ENCODE peak calls at places on chromosomes 1 and 21, in five cellular contexts. L, U, E, G and X are unnamed samples.
A peak's percentile ranks its signal among the peaks of the same experiment; 100 is the strongest.

GRCh38 chr1:212124891-212125582 is 89.5 kb downstream of the DTL start:
- DNase-seq in G (no peak), E (no peak), L (no peak), U (no peak), X (no peak)

GRCh38 chr1:101592861-101593260 is 356.0 kb downstream of the S1PR1 start:
- DNase-seq in U (no peak), L (no peak), G (no peak), E (no peak), X (no peak)

GRCh38 chr21:24225432-24225831 is 1381.8 kb downstream of the MRPL39 start:
- DNase-seq in E (no peak), L (no peak), G (no peak), U (no peak), X (no peak)

GRCh38 chr1:101618900-101619299 is 377.8 kb downstream of the OLFM3 start:
- DNase-seq in G (no peak), L (no peak), U (no peak), E (no peak), X (no peak)

GRCh38 chr1:40014812-40015594 is 25.5 kb upstream of the CAP1 start:
- DNase-seq in E (no peak), G (no peak), L (no peak), U (no peak), X (no peak)

GRCh38 chr1:113057006-113057405 is 16.0 kb upstream of the LRIG2 start:
- DNase-seq in L (no peak), U (no peak), G (no peak), E (peak; percentile 24), X (peak; percentile 96)

GRCh38 chr1:33860671-33861070 is 3.2 kb upstream of the HMGB4 start:
- DNase-seq in U (no peak), L (no peak), E (no peak), G (no peak), X (no peak)

GRCh38 chr1:40687059-40687458 is 4.4 kb upstream of the NFYC start:
- DNase-seq in G (no peak), E (no peak), U (no peak), L (no peak), X (no peak)

GRCh38 chr1:23742670-23743286 is 493 bp upstream of the ELOA start:
- DNase-seq in U (peak; percentile 35), L (no peak), G (no peak), E (no peak), X (no peak)

GRCh38 chr1:64864018-64864945 is 102.1 kb downstream of the JAK1 start:
- DNase-seq in E (no peak), G (peak; percentile 61), L (peak; percentile 74), U (peak; percentile 65), X (peak; percentile 84)

GRCh38 chr1:214005716-214006115 is 17.9 kb downstream of the PROX1 start:
- DNase-seq in U (no peak), E (no peak), L (no peak), G (no peak), X (no peak)

GRCh38 chr21:16071082-16071481 is 341.3 kb downstream of the USP25 start:
- DNase-seq in E (no peak), L (no peak), G (no peak), U (no peak), X (no peak)

GRCh38 chr1:200415693-200416593 is 6.1 kb upstream of the ZNF281 start:
- DNase-seq in E (no peak), G (peak; percentile 63), U (peak; percentile 74), L (no peak), X (no peak)

GRCh38 chr1:51969038-51969705 is 21.3 kb downstream of the RAB3B start:
- DNase-seq in L (no peak), G (no peak), E (no peak), U (no peak), X (no peak)

GRCh38 chr21:36321325-36322082 is 1.5 kb downstream of the MORC3 start:
- DNase-seq in U (no peak), G (peak; percentile 33), E (no peak), L (no peak), X (no peak)

GRCh38 chr1:221032616-221033342 is 153.5 kb downstream of the HLX start:
- DNase-seq in U (no peak), G (no peak), E (no peak), L (no peak), X (no peak)

GRCh38 chr1:164671597-164672327 is 112.8 kb downstream of the PBX1 start:
- DNase-seq in L (no peak), G (no peak), U (no peak), E (no peak), X (no peak)

GRCh38 chr1:5342172-5342571 is 650.1 kb downstream of the NPHP4 start:
- DNase-seq in E (no peak), L (no peak), G (no peak), U (no peak), X (no peak)

GRCh38 chr1:117699953-117700352 is 94.1 kb downstream of the TENT5C start:
- DNase-seq in E (no peak), L (no peak), U (no peak), G (no peak), X (no peak)

GRCh38 chr1:186848509-186849130 is 19.9 kb downstream of the PLA2G4A start:
- DNase-seq in G (no peak), L (no peak), E (no peak), U (no peak), X (no peak)

DNA sequence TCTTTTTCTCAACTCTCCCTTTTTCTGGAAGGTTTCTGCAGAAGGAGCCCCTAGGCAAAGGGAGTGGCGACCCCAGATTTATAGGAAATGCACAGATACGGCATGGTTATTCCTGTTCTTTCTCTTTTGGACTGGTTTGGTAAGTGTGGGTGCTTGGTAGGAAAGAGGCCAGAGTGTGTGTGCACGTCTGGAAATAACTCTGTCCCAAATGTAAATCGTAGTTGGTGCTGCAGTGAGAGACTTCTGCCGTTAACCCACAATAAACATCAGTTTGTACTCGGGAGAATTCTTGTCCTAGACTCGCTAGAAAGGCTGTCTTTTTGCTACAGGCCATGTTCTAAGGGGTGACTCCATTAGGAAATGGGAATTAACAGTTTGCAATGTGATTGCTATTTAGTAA is 761 bp downstream of the SLC44A3 start:
- DNase-seq in U (no peak), L (no peak), G (no peak), E (no peak), X (no peak)
- H3K4me3 ChIP-seq in U (no peak overlapping the region), L (no peak overlapping the region), G (peak overlapping the region; percentile 70), E (peak overlapping the region; percentile 88), X (peak overlapping the region; percentile 69)

DNA sequence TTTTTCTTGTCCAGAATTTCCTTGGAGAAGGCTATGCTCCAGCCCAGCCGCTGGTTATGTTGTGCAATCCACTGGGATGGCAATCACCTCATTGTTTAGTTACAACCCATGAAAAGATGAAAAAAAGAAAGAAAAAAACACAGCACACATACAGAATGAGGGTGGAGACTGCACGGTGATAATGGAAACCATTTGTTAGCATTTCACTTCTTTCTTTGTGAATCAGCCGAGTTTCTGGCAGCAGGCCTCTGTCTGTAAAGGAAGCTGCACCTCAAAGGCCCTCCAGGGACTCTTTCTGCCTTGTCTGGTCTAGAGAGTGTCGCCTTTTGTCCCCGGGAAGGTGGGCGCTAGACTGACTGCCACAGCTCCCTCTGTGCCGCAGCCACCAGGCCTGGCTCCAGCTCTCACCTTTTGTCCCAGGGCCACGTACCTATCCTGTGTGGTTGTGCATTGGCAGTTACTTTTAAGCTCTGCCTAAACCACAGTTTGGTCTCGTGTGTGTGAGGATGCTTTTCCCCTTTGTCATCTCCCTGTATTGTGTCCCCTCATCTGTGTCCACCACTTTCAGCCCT is 35.6 kb downstream of the NGF start:
- DNase-seq in L (no peak), G (no peak), E (no peak), U (no peak), X (no peak)
- H3K4me3 ChIP-seq in L (no peak overlapping the region), G (no peak overlapping the region), E (no peak overlapping the region), U (no peak overlapping the region), X (no peak overlapping the region)

DNA sequence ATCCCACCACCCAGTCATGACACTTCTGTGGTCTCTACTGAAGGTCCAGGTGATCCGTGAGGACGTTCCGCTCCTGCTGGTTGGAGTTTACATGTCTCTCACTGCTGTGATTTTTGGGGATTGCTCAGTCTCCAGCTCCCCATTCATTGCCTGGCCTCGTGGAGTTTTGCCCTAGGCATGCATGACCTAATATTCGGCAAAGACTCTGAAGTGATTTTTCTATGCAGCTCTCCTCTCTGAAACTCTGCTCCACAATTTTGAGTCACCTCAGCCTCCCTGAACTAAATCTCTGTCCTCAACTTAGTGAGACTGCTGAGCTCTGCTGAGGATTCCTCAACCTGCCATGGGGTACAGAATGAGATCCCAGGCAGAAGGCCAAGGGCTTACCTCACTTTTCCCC is 174.4 kb upstream of the FGGY start:
- DNase-seq in U (no peak), E (no peak), G (no peak), L (no peak), X (no peak)
- H3K4me3 ChIP-seq in U (no peak overlapping the region), E (no peak overlapping the region), G (no peak overlapping the region), L (no peak overlapping the region), X (no peak overlapping the region)

GRCh38 chr1:178487070-178487615 is 9.6 kb downstream of the CLEC20A start:
- DNase-seq in U (no peak), G (no peak), L (no peak), E (no peak), X (no peak)
- H3K4me3 ChIP-seq in U (no peak overlapping the region), G (peak overlapping the region; percentile 27), L (no peak overlapping the region), E (no peak overlapping the region), X (no peak overlapping the region)

GRCh38 chr1:183816110-183816509 is 11.2 kb downstream of the RGL1 start:
- DNase-seq in L (no peak), U (no peak), E (no peak), G (no peak), X (no peak)

GRCh38 chr1:183810172-183810571 is 5.3 kb downstream of the RGL1 start:
- DNase-seq in G (no peak), U (no peak), L (no peak), E (no peak), X (no peak)

GRCh38 chr1:183810756-183811155 is 5.8 kb downstream of the RGL1 start:
- DNase-seq in G (no peak), E (no peak), L (no peak), U (no peak), X (no peak)

GRCh38 chr1:183812111-183812510 is 7.2 kb downstream of the RGL1 start:
- DNase-seq in E (no peak), U (no peak), L (no peak), G (no peak), X (no peak)

GRCh38 chr1:183812686-183813569 is 8.0 kb downstream of the RGL1 start:
- DNase-seq in G (no peak), U (no peak), L (no peak), E (no peak), X (no peak)
- H3K4me3 ChIP-seq in G (no peak overlapping the region), U (no peak overlapping the region), L (no peak overlapping the region), E (no peak overlapping the region), X (no peak overlapping the region)

DNA sequence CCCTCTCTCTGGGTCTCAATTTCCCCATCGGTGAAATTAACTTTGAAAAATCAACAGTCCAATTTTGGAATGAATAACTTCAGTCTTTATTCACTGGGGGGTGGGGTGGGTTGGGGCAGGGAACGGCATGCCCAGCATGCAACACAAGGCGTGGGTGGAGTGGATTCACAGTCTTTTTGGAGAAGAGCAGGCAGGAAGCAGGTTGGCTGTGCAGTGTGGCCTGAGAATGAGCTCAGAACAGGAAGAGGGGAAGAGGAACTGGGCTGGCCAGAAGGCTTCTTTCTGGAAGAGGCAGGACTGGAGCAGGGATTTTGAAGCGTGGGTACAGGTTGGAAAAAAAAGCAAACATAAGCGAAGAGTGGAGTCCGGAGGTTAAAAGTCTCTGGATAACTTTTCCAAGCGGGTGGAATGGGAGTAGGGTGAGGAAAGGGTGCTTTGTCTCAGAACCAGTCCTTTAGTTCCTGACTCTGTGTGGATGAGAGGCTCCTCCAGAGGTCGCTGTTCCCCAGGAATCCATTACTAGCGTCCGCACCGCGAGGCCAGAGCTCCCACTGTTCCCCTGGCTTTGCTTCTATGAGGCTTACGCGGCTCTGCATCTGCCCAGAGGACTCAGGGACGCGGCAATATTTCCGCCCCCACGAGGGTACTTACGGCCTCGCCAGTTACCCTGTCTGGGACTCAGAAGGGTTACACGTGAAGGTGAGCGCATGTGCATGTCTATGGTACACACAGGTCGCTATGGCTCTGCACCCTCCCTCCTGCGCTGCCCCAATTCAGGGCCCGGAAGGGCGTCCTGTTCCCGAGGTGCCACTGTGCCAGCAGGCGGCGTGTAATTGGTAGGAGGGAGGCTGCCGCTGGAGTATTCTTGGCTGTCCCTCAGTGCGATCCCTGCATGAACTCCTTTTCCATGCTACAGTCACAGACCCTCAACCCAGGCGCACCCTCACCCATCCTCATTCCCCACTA is 5.5 kb upstream of the FOXD2 start:
- DNase-seq in G (peak; percentile 86), U (peak; percentile 62), E (peak; percentile 82), L (peak; percentile 63), X (no peak)
- H3K4me3 ChIP-seq in G (no peak overlapping the region), U (no peak overlapping the region), E (no peak overlapping the region), L (peak overlapping the region; percentile 30), X (no peak overlapping the region)